ENCODE peak calls at places on chromosomes 11 and 22, in seven cellular contexts. O, A, R, D, P, Q and T are unnamed samples. For H3K36me3, the result is how much of the 10 kb centered on the place peaks cover.

GRCh38 chr11:117396970-117397369 is 69.3 kb downstream of the CEP164 start:
- DNase-seq in D (no peak), P (no peak), R (no peak), Q (no peak), O (no peak), A (no peak), T (no peak)

GRCh38 chr11:66130978-66131377 is 60.9 kb downstream of the PACS1 start:
- DNase-seq in R (no peak), P (no peak), Q (no peak), A (no peak), O (no peak), D (no peak), T (no peak)

GRCh38 chr11:102761646-102762238 is 18.7 kb downstream of the MMP10 start:
- DNase-seq in P (no peak), R (no peak), O (no peak), A (no peak), Q (no peak), D (no peak), T (no peak)

GRCh38 chr11:134535029-134536025 is 123.3 kb upstream of the B3GAT1 start:
- DNase-seq in O (no peak), P (no peak), R (no peak), D (no peak), A (no peak), Q (no peak), T (no peak)

GRCh38 chr11:126405906-126406305 is 50.4 kb downstream of the ST3GAL4 start:
- DNase-seq in Q (peak), O (peak), D (no peak), P (peak), R (no peak), A (no peak), T (no peak)

GRCh38 chr11:116374085-116374484 is 398.7 kb downstream of the BUD13 start:
- DNase-seq in Q (no peak), O (no peak), R (no peak), P (no peak), D (no peak), A (no peak), T (no peak)

GRCh38 chr11:115941481-115941993 is 437.3 kb upstream of the CADM1 start:
- DNase-seq in O (no peak), D (peak), A (no peak), R (no peak), Q (peak), P (no peak), T (no peak)

GRCh38 chr11:33622231-33622630 is 78.4 kb downstream of the C11orf91 start:
- DNase-seq in P (no peak), R (no peak), A (no peak), Q (no peak), D (no peak), O (no peak), T (no peak)

GRCh38 chr11:34644669-34645406 is 23.9 kb downstream of the EHF start:
- DNase-seq in D (no peak), A (no peak), R (no peak), P (no peak), O (no peak), Q (no peak), T (no peak)

GRCh38 chr11:68658661-68659060 is 25.7 kb upstream of the GAL start:
- DNase-seq in Q (no peak), O (no peak), P (no peak), A (no peak), R (peak), D (no peak), T (no peak)

GRCh38 chr11:77634724-77635123 is 2.9 kb downstream of the CLNS1A start:
- DNase-seq in Q (no peak), A (no peak), D (no peak), P (no peak), O (no peak), R (no peak), T (no peak)

GRCh38 chr11:69894126-69895047 is 75.2 kb upstream of the FGF3 start:
- DNase-seq in D (no peak), A (no peak), O (no peak), R (no peak), P (peak), Q (no peak), T (no peak)

GRCh38 chr11:19984048-19984742 is 176.1 kb downstream of the DBX1 start:
- DNase-seq in A (no peak), R (no peak), O (no peak), P (no peak), D (no peak), Q (no peak), T (no peak)

GRCh38 chr22:40877488-40877887 is 15.6 kb upstream of the DNAJB7 start:
- DNase-seq in A (no peak), O (no peak), P (no peak), D (no peak), Q (no peak), R (no peak), T (no peak)

GRCh38 chr11:59783632-59784090 is 26.9 kb downstream of the MRPL16 start:
- DNase-seq in A (no peak), Q (no peak), R (no peak), P (no peak), D (no peak), O (no peak), T (no peak)

GRCh38 chr11:15699978-15700377 is 585.3 kb downstream of the INSC start:
- DNase-seq in D (no peak), O (no peak), Q (no peak), A (no peak), R (no peak), P (no peak), T (peak)

GRCh38 chr11:35045219-35045819 is 93.7 kb upstream of the CD44 start:
- DNase-seq in R (no peak), D (no peak), A (peak), O (no peak), Q (peak), P (peak), T (no peak)

GRCh38 chr11:109735139-109735538 is 313.1 kb downstream of the C11orf87 start:
- DNase-seq in A (no peak), Q (no peak), P (no peak), R (no peak), O (no peak), D (no peak), T (no peak)

GRCh38 chr11:109730669-109731068 is 308.7 kb downstream of the C11orf87 start:
- DNase-seq in O (no peak), Q (no peak), P (no peak), D (no peak), R (no peak), A (no peak), T (no peak)

GRCh38 chr11:109733245-109733644 is 311.3 kb downstream of the C11orf87 start:
- DNase-seq in R (no peak), P (no peak), O (no peak), Q (no peak), D (no peak), A (no peak), T (no peak)

GRCh38 chr11:109731451-109731850 is 309.5 kb downstream of the C11orf87 start:
- DNase-seq in P (no peak), O (no peak), R (no peak), A (no peak), Q (no peak), D (no peak), T (no peak)

GRCh38 chr11:109734602-109735001 is 312.6 kb downstream of the C11orf87 start:
- DNase-seq in Q (no peak), O (no peak), P (no peak), A (no peak), D (no peak), R (no peak), T (no peak)
- TF ChIP-seq POLR2AphosphoS5 in Q (no peak), O (no peak), P (no peak), A (no peak), D (no peak), R (no peak), T (no peak)

GRCh38 chr11:72012091-72012630 is 13.5 kb downstream of the IL18BP start:
- DNase-seq in A (no peak), P (no peak), R (no peak), D (no peak), Q (no peak), O (no peak), T (no peak)
- H3K27ac ChIP-seq in A (no peak), P (no peak), R (peak), D (no peak), Q (no peak), O (no peak), T (peak)

GRCh38 chr11:990101-990500 is 46.4 kb downstream of the MUC6 start:
- DNase-seq in R (no peak), D (no peak), A (no peak), Q (no peak), O (no peak), P (no peak), T (no peak)

GRCh38 chr11:993141-993540 is 43.4 kb downstream of the MUC6 start:
- DNase-seq in A (no peak), R (no peak), O (no peak), Q (no peak), P (no peak), D (no peak), T (no peak)

GRCh38 chr11:991711-992307 is 44.7 kb downstream of the MUC6 start:
- DNase-seq in R (no peak), D (no peak), P (no peak), A (no peak), Q (no peak), O (no peak), T (no peak)

GRCh38 chr11:992577-992976 is 43.9 kb downstream of the MUC6 start:
- DNase-seq in Q (no peak), A (no peak), P (no peak), D (no peak), R (no peak), O (no peak), T (no peak)

DNA sequence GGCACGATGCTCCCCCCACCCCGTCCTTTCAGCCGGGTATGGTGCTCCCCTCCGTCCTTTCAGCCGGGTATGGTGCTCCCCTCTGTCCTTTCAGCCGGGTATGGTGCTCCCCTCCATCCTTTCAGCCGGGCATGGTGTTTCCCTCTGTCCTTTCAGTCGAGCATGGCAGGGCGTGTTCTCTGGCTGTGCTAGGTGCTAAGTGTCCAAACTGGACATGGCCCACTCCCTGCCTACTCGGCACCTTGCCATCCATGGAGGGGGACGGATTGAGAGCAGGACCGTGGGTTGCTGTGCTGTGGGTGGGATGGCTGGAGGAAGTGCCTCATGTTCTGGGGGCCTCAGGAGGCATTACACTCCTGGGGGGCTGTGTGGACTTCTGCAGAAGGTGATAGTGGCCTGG is 45.5 kb downstream of the MUC6 start:
- DNase-seq in O (no peak), A (no peak), D (no peak), R (no peak), P (no peak), Q (no peak), T (no peak)
- H3K36me3 ChIP-seq in O (under half), A (half or more), D (under half), R (under half), P (half or more), Q (under half), T (under half)

GRCh38 chr11:64743591-64744543 is at the start of gene RASGRP2:
- DNase-seq in Q (peak), O (no peak), A (peak), P (peak), R (peak), D (no peak), T (no peak)
- TF ChIP-seq POLR2AphosphoS5 in Q (peak), O (no peak), A (no peak), P (peak), R (peak), D (no peak), T (no peak)

GRCh38 chr11:64763804-64764611 is 4.2 kb upstream of the PYGM start:
- DNase-seq in P (peak), O (no peak), D (no peak), A (no peak), Q (no peak), R (peak), T (no peak)

GRCh38 chr11:64760759-64761417 is 1.1 kb upstream of the PYGM start:
- DNase-seq in P (peak), R (peak), A (no peak), O (no peak), Q (no peak), D (no peak), T (no peak)

GRCh38 chr11:64762916-64763803 is 3.4 kb upstream of the PYGM start:
- DNase-seq in P (peak), O (no peak), Q (no peak), D (no peak), A (no peak), R (peak), T (no peak)

GRCh38 chr11:64764753-64765152 is 5.0 kb upstream of the PYGM start:
- DNase-seq in Q (no peak), P (peak), D (no peak), R (peak), O (no peak), A (no peak), T (no peak)

DNA sequence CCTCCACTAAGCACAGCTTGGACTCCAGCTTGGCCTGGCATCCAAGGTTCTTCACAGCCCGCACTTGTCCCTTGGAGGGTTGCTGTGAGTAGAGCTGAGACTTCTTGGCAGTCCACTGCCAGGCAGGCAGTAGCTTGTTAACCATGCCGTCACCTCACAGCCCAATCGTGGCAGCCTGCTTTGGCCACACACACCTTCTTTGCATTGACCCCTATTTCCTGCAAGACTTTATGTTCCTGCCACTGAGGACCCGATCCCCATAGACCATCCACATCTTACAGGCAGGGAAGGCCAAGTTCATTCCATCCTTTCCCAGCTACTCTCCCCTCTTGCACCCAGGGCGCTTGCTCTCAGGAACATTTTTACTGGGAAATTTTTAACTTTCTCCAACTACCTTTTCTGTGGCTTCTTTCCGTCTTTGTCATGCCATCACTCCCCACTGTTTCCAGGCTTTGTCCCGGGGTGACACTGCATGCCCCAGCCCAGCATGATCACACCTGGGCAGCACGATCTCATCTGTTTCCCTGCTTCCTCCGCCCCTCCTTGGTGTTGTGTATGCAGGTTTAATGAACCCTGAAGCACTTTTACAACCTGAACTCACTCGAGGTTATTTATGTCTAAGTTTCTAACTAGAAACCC is 2.6 kb upstream of the PYGM start:
- DNase-seq in P (peak), D (no peak), R (no peak), O (no peak), Q (no peak), A (no peak), T (no peak)
- H3K27ac ChIP-seq in P (peak), D (no peak), R (peak), O (peak), Q (peak), A (no peak), T (peak)

GRCh38 chr22:35288116-35288515 is 11.6 kb upstream of the TOM1 start:
- DNase-seq in A (no peak), D (no peak), Q (no peak), O (no peak), R (no peak), P (no peak), T (no peak)

GRCh38 chr22:35292786-35293185 is 6.9 kb upstream of the TOM1 start:
- DNase-seq in A (no peak), Q (no peak), D (no peak), P (no peak), O (no peak), R (no peak), T (no peak)
- H3K36me3 ChIP-seq in A (half or more), Q (under half), D (under half), P (half or more), O (half or more), R (under half), T (half or more)

GRCh38 chr22:46086577-46087335 is 63.6 kb upstream of the PPARA start:
- DNase-seq in R (no peak), O (no peak), P (peak), A (no peak), D (no peak), Q (no peak), T (no peak)

GRCh38 chr22:46089426-46090041 is 60.8 kb upstream of the PPARA start:
- DNase-seq in P (peak), A (no peak), R (no peak), D (no peak), O (no peak), Q (peak), T (no peak)

GRCh38 chr22:46088541-46089311 is 61.6 kb upstream of the PPARA start:
- DNase-seq in P (peak), R (no peak), D (no peak), Q (no peak), A (no peak), O (no peak), T (no peak)

GRCh38 chr22:46087336-46087690 is 63.0 kb upstream of the PPARA start:
- DNase-seq in A (no peak), R (no peak), Q (no peak), P (no peak), O (no peak), D (no peak), T (no peak)

DNA sequence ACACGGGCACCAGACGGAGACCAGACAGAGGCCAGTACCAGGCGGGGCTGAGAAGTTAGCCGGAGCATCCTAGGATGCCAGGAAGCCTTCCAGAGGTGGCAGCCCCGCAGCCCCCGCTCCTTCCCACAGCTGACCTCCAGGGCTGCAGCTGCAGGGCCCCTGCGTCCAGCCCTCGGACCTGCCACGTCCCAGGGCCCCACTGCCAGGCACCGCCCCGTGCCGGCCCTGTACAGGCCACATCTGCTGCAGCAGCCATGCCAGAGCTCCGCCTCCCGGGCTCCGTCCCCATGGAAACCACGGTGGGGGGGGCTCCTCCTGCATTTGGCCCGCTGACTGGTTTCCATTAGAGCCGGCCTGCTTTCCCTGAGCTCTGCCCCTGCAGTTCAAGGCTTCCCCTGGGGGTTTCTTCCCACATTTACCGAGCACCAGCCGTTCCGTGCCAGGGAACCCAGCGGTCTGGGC is 62.5 kb upstream of the PPARA start:
- DNase-seq in D (no peak), Q (peak), O (no peak), A (no peak), R (peak), P (peak), T (no peak)
- TF ChIP-seq POLR2AphosphoS5 in D (no peak), Q (no peak), O (no peak), A (no peak), R (no peak), P (peak), T (peak)

DNA sequence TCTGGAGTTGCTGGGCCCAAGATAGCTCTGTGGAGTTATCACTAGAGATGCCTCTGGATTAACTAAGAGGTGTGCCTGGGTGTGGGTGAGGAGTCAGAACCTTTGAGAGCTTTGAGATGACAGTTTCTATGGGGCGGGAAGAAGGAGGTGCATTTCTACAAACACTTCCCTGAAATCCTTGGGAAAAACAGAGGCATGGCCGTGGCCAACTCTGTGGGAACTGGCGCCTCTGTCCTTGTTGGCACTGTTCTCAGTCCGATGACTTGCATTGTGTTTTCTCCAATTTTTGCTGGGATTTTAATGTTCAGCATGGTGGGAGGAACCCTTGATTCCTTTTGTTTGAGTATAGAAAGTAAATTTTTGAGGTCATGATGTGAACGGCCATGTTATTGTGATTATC is 115.8 kb upstream of the PARVA start:
- DNase-seq in Q (no peak), A (no peak), O (no peak), D (no peak), R (no peak), P (no peak), T (no peak)
- H3K27ac ChIP-seq in Q (no peak), A (no peak), O (no peak), D (no peak), R (no peak), P (no peak), T (no peak)

GRCh38 chr22:48331266-48331665 is 1496.4 kb downstream of the BRD1 start:
- DNase-seq in R (peak), P (no peak), A (no peak), D (no peak), O (no peak), Q (no peak), T (no peak)
- H3K36me3 ChIP-seq in R (under half), P (under half), A (under half), D (under half), O (under half), Q (under half), T (under half)

DNA sequence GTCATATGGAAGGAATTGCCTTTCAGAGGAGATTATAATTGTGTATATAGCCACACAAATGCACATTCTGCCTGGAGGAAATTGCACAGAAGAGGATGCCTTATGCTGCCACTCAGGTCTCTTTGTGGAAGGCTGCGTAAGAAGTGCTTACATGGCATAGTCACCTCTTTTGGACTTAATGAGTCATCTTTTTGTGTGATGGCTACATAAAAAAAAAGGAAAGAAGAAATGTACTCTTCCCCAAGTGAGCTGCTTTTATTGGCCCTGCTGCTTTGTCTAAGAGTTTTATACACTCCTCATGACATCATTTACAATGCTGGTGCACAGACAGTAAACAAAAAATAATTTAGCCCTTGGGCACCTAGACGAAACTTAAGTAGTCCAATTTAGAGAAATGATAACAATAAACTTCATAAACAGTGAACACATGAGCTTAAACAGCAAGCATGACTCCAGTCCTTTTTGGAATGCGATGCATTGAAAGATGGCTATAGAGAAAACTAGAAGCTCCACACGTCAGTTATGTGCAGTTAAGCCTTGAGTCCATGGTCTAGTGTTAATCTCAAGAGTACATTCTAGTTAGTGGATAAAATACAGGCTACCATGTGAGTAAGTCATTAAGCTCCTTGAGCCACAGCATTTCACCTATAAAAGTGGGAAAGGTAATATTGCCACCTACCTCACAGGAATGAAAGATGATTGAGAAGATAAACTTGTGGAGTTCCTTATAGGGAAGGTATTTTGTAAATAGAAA is 12.0 kb downstream of the CSTPP1 start:
- DNase-seq in O (no peak), Q (peak), R (no peak), A (no peak), D (no peak), P (no peak), T (no peak)
- TF ChIP-seq POLR2AphosphoS5 in O (no peak), Q (peak), R (no peak), A (no peak), D (no peak), P (no peak), T (peak)